ENCODE peak calls at places on chromosome 2, in ten cellular contexts. G, I, U, R, N, C, T, L, D and W are unnamed samples.

GRCh38 chr2:110674620-110675555 is 3.0 kb downstream of the BUB1 start:
- DNase-seq in G (peak; percentile 49), I (peak; percentile 60), U (peak; percentile 94), R (peak; percentile 84), N (no peak), C (no peak), T (no peak), L (peak; percentile 64), D (no peak), W (peak; percentile 89)

GRCh38 chr2:217691920-217692666 is 310.7 kb downstream of the TNS1 start:
- DNase-seq in G (peak; percentile 17), I (no peak), U (no peak), R (peak; percentile 34), N (no peak), C (peak; percentile 70), T (no peak), L (no peak), D (no peak), W (peak; percentile 71)

GRCh38 chr2:2542966-2543555 is 212.0 kb upstream of the MYT1L start:
- DNase-seq in G (no peak), I (no peak), U (no peak), R (no peak), N (peak; percentile 20), C (no peak), T (peak; percentile 83), L (no peak), D (peak; percentile 92), W (peak; percentile 32)

GRCh38 chr2:197109326-197109725 is 182.8 kb upstream of the PGAP1 start:
- DNase-seq in G (no peak), I (no peak), U (no peak), R (no peak), N (no peak), C (no peak), T (no peak), L (no peak), D (no peak), W (no peak)

GRCh38 chr2:127398239-127398590 is 10.4 kb upstream of the MAP3K2 start:
- DNase-seq in G (peak; percentile 89), I (peak; percentile 92), U (peak; percentile 91), R (peak; percentile 89), N (peak; percentile 23), C (peak; percentile 81), T (no peak), L (peak; percentile 97), D (no peak), W (peak; percentile 84)

GRCh38 chr2:209824391-209824790 is 52.8 kb downstream of the UNC80 start:
- DNase-seq in G (no peak), I (no peak), U (no peak), R (no peak), N (no peak), C (no peak), T (no peak), L (no peak), D (no peak), W (no peak)

GRCh38 chr2:186105016-186105415 is 366.4 kb downstream of the FSIP2 start:
- DNase-seq in G (no peak), I (no peak), U (no peak), R (no peak), N (no peak), C (no peak), T (no peak), L (no peak), D (no peak), W (no peak)

GRCh38 chr2:212711851-212712250 is 173.2 kb upstream of the ERBB4 start:
- DNase-seq in G (peak; percentile 63), I (peak; percentile 87), U (no peak), R (peak; percentile 40), N (no peak), C (no peak), T (no peak), L (peak; percentile 40), D (no peak), W (peak; percentile 57)

GRCh38 chr2:587371-587960 is 89.7 kb downstream of the TMEM18 start:
- DNase-seq in G (no peak), I (no peak), U (no peak), R (no peak), N (no peak), C (no peak), T (no peak), L (no peak), D (no peak), W (no peak)

GRCh38 chr2:240992572-240993291 is 5.7 kb upstream of the SNED1 start:
- DNase-seq in G (no peak), I (no peak), U (no peak), R (no peak), N (no peak), C (no peak), T (no peak), L (no peak), D (no peak), W (no peak)

GRCh38 chr2:230900336-230900995 is 24.6 kb downstream of the GPR55 start:
- DNase-seq in G (no peak), I (no peak), U (no peak), R (no peak), N (no peak), C (no peak), T (no peak), L (no peak), D (no peak), W (no peak)

GRCh38 chr2:37671013-37671815 is at the start of gene CDC42EP3:
- DNase-seq in G (no peak), I (peak; percentile 52), U (peak; percentile 72), R (peak; percentile 67), N (no peak), C (peak; percentile 89), T (peak; percentile 45), L (peak; percentile 48), D (peak; percentile 40), W (peak; percentile 76)